ENCODE peak calls at places on chromosomes 1 and 21, in ten cellular contexts. K is lung, S is tibial artery, L is psoas muscle, P is fibroblast of lung, R is transverse colon, M is A549, U is Peyer's patch, Q is PC-3, C is lower lobe of right lung. Y is an unnamed sample. For H3K4me1 and H3K9me3, the result is how much of the 10 kb centered on the place peaks cover.

GRCh38 chr1:243364866-243365265 is 109.0 kb downstream of the SDCCAG8 start:
- DNase-seq in P (no peak), C (no peak), L (no peak), Q (no peak), S (no peak), M (no peak), R (no peak), U (no peak), K (no peak), Y (no peak)

GRCh38 chr1:91511386-91511785 is 10.7 kb downstream of the CDC7 start:
- DNase-seq in L (no peak), K (no peak), U (no peak), R (no peak), Q (peak), P (peak), C (no peak), M (peak), S (no peak), Y (no peak)

GRCh38 chr1:109622103-109622892 is 2.7 kb downstream of the AMPD2 start:
- DNase-seq in K (no peak), P (no peak), L (no peak), Q (no peak), M (no peak), R (no peak), U (no peak), C (no peak), S (peak), Y (no peak)

GRCh38 chr1:7534061-7534825 is 236.9 kb upstream of the VAMP3 start:
- DNase-seq in C (no peak), K (no peak), Q (no peak), U (no peak), S (no peak), R (no peak), P (no peak), M (no peak), L (no peak), Y (no peak)

GRCh38 chr1:229694053-229694693 is 68.1 kb downstream of the URB2 start:
- DNase-seq in K (peak), S (peak), U (no peak), P (peak), R (peak), L (peak), M (no peak), Q (no peak), C (peak), Y (no peak)

GRCh38 chr1:28370220-28371010 is 875 bp downstream of the PHACTR4 start:
- DNase-seq in L (no peak), K (peak), P (peak), S (peak), Q (peak), M (peak), C (no peak), U (peak), R (peak), Y (no peak)

GRCh38 chr21:33780631-33781030 is 135.0 kb downstream of the ATP5PO start:
- DNase-seq in U (no peak), C (no peak), K (no peak), P (peak), S (no peak), L (no peak), R (no peak), M (no peak), Q (no peak), Y (no peak)

GRCh38 chr21:43727571-43728466 is 8.9 kb downstream of the PDXK start:
- DNase-seq in K (peak), U (no peak), Q (peak), S (peak), C (peak), L (peak), R (no peak), P (peak), M (peak), Y (no peak)

GRCh38 chr1:152941037-152941700 is 5.8 kb upstream of the SPRR5 start:
- DNase-seq in C (no peak), R (no peak), P (no peak), K (no peak), U (no peak), S (no peak), L (no peak), Q (no peak), M (no peak), Y (no peak)

GRCh38 chr21:38869946-38870345 is 64.2 kb downstream of the ETS2 start:
- DNase-seq in S (no peak), C (no peak), Q (no peak), L (no peak), P (peak), K (no peak), M (no peak), U (no peak), R (no peak), Y (peak)

GRCh38 chr1:54276617-54277450 is 76.9 kb downstream of the MRPL37 start:
- DNase-seq in R (no peak), S (no peak), Q (no peak), M (no peak), K (no peak), L (no peak), P (no peak), U (no peak), C (no peak), Y (peak)

GRCh38 chr1:210633140-210633539 is 304.4 kb downstream of the HHAT start:
- DNase-seq in S (no peak), C (no peak), M (no peak), U (no peak), R (no peak), Q (no peak), L (no peak), P (no peak), K (no peak), Y (no peak)

GRCh38 chr1:195717651-195718050 is 890.6 kb downstream of the KCNT2 start:
- DNase-seq in R (no peak), U (no peak), K (no peak), L (no peak), M (peak), C (no peak), P (peak), S (no peak), Q (peak), Y (no peak)

GRCh38 chr1:222196736-222197135 is 351.2 kb downstream of the HHIPL2 start:
- DNase-seq in L (no peak), K (no peak), C (no peak), S (no peak), M (no peak), R (no peak), P (no peak), Q (no peak), U (no peak), Y (no peak)

GRCh38 chr1:222195857-222196256 is 352.0 kb downstream of the HHIPL2 start:
- DNase-seq in R (no peak), P (no peak), S (no peak), U (no peak), M (no peak), K (no peak), L (no peak), Q (peak), C (no peak), Y (no peak)
- H3K4me1 ChIP-seq in R (under half), P (under half), S (under half), U (under half), M (under half), K (under half), L (under half), Q (under half), C (under half), Y (under half)

DNA sequence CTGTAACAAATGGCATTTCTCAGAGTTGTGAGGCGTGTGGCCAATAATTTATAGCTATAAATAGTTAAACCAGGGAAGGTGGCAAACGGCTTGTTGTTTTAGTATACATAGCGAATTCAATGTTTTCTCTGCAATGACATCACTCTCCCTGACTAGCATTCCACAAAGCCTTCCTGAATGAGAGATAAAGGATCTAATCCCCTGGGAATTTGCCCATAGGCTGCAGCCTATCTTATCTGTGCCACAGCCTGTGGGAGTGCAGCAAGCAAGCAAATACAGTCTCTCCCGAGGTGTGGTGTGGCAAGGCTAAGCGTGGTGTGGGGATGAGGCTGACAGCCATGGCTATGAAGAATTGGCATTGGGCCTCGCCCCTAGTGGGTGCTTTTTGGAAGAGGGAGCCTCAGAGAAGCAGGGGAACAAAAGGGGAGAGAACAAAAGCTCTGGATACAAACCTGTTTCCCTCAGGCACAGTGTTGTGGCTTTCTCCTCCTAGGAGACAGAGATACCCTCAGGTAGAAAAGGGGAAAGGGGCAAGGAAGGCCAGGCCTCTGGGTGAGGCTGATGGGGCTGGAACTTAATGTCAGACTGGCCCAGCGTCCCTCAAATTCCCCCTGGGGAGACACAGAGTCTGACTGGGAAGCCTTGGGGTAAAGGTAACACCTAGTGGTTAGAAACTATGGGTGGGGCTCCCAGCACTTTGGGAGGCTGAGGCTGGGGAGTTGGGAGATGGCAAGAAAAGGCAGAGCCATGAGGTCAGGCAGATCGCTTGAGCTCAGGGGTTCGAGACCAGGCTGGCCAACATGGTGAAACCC is 8.9 kb downstream of the TAGLN2 start:
- DNase-seq in U (no peak), Q (peak), C (no peak), R (no peak), L (no peak), K (no peak), P (peak), S (no peak), M (peak), Y (peak)
- TF ChIP-seq CTCF in U (no peak), Q (peak), C (no peak), R (no peak), L (no peak), K (no peak), P (no peak), S (no peak), M (no peak), Y (no peak)

GRCh38 chr1:35192056-35192852 is 691 bp downstream of the SFPQ start:
- DNase-seq in C (peak), K (peak), P (peak), S (peak), M (peak), U (peak), R (peak), L (peak), Q (peak), Y (peak)
- H3K9me3 ChIP-seq in C (under half), K (under half), P (under half), S (under half), M (under half), U (under half), R (under half), L (under half), Q (under half), Y (under half)

GRCh38 chr1:2298685-2299673 is 70.9 kb downstream of the SKI start:
- DNase-seq in U (no peak), L (no peak), K (peak), P (peak), M (no peak), Q (no peak), R (no peak), S (no peak), C (peak), Y (no peak)

GRCh38 chr1:2295526-2295925 is 67.4 kb downstream of the SKI start:
- DNase-seq in R (no peak), K (no peak), P (no peak), S (no peak), L (no peak), Q (no peak), U (no peak), C (no peak), M (no peak), Y (no peak)

GRCh38 chr1:2300004-2300771 is 72.1 kb downstream of the SKI start:
- DNase-seq in L (no peak), S (no peak), M (no peak), U (peak), Q (no peak), P (no peak), K (no peak), C (no peak), R (peak), Y (no peak)

GRCh38 chr1:2294661-2295060 is 66.5 kb downstream of the SKI start:
- DNase-seq in P (no peak), S (no peak), L (no peak), K (no peak), M (no peak), U (no peak), Q (no peak), R (no peak), C (no peak), Y (no peak)

DNA sequence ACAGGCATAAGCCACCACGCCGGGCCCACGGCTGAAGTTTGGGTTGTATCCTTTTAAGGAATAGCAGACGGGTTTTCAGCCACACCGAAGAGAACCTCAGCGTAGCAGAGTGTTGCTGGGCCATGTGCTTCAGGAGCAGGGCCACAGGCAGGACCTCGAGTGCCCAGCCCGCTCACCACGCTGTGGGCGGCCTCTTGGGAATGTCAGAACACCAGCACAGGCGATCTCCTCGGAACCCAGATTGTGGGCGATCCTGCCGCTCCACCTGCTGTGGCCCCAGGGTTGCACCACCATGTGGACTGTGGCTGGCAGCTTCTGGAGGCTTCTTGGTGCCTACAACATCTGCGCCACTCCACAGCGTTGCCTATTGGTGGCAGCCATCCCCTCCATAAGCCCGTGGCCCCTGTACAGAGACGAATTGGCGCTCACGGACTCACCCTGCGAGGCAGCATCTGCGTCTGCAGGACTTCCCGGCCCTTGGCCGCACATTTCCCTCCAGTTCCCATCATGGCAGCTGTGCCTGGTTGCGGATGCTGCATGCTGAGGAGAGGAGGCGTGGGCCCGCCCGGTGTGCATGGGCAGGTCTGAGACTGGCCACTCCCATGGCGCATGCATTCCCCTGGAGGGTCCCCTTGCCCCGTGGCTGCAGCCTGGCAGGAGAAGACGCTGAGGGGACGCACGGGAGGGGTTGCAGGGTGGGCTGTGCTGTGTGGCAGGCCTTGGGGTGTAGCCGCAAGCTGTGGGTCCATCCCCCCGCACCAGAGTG is 69.3 kb downstream of the SKI start:
- DNase-seq in K (no peak), C (no peak), U (no peak), M (no peak), L (no peak), R (no peak), P (no peak), Q (no peak), S (no peak), Y (no peak)
- H3K4me1 ChIP-seq in K (under half), C (half or more), U (under half), M (under half), L (under half), R (half or more), P (under half), Q (under half), S (half or more), Y (under half)

GRCh38 chr1:39915499-39916129 is 13.9 kb upstream of the MYCL start:
- DNase-seq in K (no peak), Q (no peak), U (no peak), R (no peak), L (no peak), P (no peak), S (no peak), C (no peak), M (no peak), Y (no peak)

GRCh38 chr1:39917825-39918224 is 16.1 kb upstream of the MYCL start:
- DNase-seq in S (no peak), Q (no peak), C (no peak), U (no peak), L (no peak), R (no peak), P (no peak), M (no peak), K (no peak), Y (no peak)

GRCh38 chr1:39922139-39922757 is 20.5 kb upstream of the MYCL start:
- DNase-seq in R (no peak), C (no peak), L (no peak), U (no peak), M (no peak), S (no peak), P (no peak), Q (no peak), K (no peak), Y (no peak)

DNA sequence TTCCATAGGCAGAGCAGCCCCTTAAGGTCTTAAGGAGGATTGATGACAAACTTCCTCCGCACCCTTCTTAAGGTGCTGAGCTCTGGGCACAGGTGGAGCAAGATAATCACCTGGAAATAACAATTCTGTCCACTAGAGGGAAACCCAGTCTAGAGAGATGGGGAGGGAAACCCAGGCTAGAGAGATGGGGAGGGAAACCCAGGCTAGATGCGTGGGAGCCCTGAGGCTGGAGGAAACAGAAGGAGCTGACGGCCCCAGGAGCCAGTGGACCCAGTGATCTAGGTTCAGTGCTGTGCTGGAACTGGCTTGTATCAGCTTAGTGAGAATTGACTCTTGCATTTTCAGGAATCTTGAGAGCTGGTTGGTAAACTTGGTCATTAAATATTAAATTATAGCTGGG is 17.8 kb upstream of the MYCL start:
- DNase-seq in R (peak), U (no peak), L (no peak), S (no peak), C (peak), M (peak), Q (peak), P (peak), K (peak), Y (peak)
- TF ChIP-seq CTCF in R (peak), U (peak), L (peak), S (peak), C (peak), M (peak), Q (peak), P (peak), K (peak), Y (peak)